ENCODE peak calls at places on chromosomes 6 and 20, in ten cellular contexts. One of them, this sample, is unnamed.

GRCh38 chr6:168362276-168362990 is 42.9 kb upstream of the DACT2 start:
- DNase-seq in GM23338: no peak
- DNase-seq in uterus: no peak
- DNase-seq in stomach: no peak
- DNase-seq in hepatocyte: no peak
- DNase-seq in foreskin fibroblast: no peak
- DNase-seq in AG09319: no peak
- DNase-seq in Panc1: no peak
- DNase-seq in endodermal cell: no peak
- DNase-seq in RWPE1: no peak
- DNase-seq in this sample: no peak

GRCh38 chr20:1225729-1226313 is at the start of gene RAD21L1:
- DNase-seq in RWPE1: peak; percentile 96
- DNase-seq in AG09319: peak; percentile 31
- DNase-seq in uterus: peak; percentile 75
- DNase-seq in GM23338: peak; percentile 81
- DNase-seq in Panc1: no peak
- DNase-seq in hepatocyte: peak; percentile 92
- DNase-seq in endodermal cell: peak; percentile 99
- DNase-seq in foreskin fibroblast: peak; percentile 59
- DNase-seq in stomach: peak; percentile 84
- DNase-seq in this sample: peak; percentile 75

GRCh38 chr6:41442800-41443501 is 103.2 kb upstream of the FOXP4 start:
- DNase-seq in AG09319: no peak
- DNase-seq in GM23338: peak; percentile 95
- DNase-seq in RWPE1: no peak
- DNase-seq in hepatocyte: peak; percentile 77
- DNase-seq in foreskin fibroblast: no peak
- DNase-seq in Panc1: no peak
- DNase-seq in stomach: peak; percentile 50
- DNase-seq in endodermal cell: peak; percentile 93
- DNase-seq in uterus: peak; percentile 94
- DNase-seq in this sample: no peak

GRCh38 chr6:28315628-28316027 is 20.3 kb downstream of the ZSCAN31 start:
- DNase-seq in RWPE1: no peak
- DNase-seq in endodermal cell: no peak
- DNase-seq in stomach: no peak
- DNase-seq in Panc1: no peak
- DNase-seq in foreskin fibroblast: no peak
- DNase-seq in AG09319: no peak
- DNase-seq in GM23338: no peak
- DNase-seq in uterus: no peak
- DNase-seq in hepatocyte: no peak
- DNase-seq in this sample: no peak

GRCh38 chr6:15378864-15379263 is 133.0 kb downstream of the JARID2 start:
- DNase-seq in foreskin fibroblast: peak; percentile 45
- DNase-seq in uterus: no peak
- DNase-seq in RWPE1: no peak
- DNase-seq in endodermal cell: peak; percentile 19
- DNase-seq in AG09319: no peak
- DNase-seq in stomach: no peak
- DNase-seq in GM23338: no peak
- DNase-seq in hepatocyte: no peak
- DNase-seq in Panc1: no peak
- DNase-seq in this sample: no peak

GRCh38 chr6:105798057-105798456 is 288.1 kb upstream of the PRDM1 start:
- DNase-seq in RWPE1: no peak
- DNase-seq in GM23338: no peak
- DNase-seq in foreskin fibroblast: peak; percentile 96
- DNase-seq in AG09319: peak; percentile 97
- DNase-seq in stomach: no peak
- DNase-seq in uterus: peak; percentile 56
- DNase-seq in hepatocyte: no peak
- DNase-seq in endodermal cell: no peak
- DNase-seq in Panc1: no peak
- DNase-seq in this sample: no peak

GRCh38 chr20:33680681-33681080 is 5.5 kb downstream of the E2F1 start:
- DNase-seq in foreskin fibroblast: no peak
- DNase-seq in Panc1: no peak
- DNase-seq in hepatocyte: no peak
- DNase-seq in RWPE1: no peak
- DNase-seq in uterus: no peak
- DNase-seq in endodermal cell: no peak
- DNase-seq in GM23338: no peak
- DNase-seq in stomach: no peak
- DNase-seq in AG09319: no peak
- DNase-seq in this sample: no peak

GRCh38 chr20:9503530-9504251 is 10.7 kb upstream of the LAMP5 start:
- DNase-seq in stomach: no peak
- DNase-seq in foreskin fibroblast: peak; percentile 42
- DNase-seq in Panc1: no peak
- DNase-seq in AG09319: peak; percentile 25
- DNase-seq in endodermal cell: peak; percentile 75
- DNase-seq in hepatocyte: no peak
- DNase-seq in GM23338: peak; percentile 70
- DNase-seq in uterus: no peak
- DNase-seq in RWPE1: no peak
- DNase-seq in this sample: peak; percentile 59

GRCh38 chr20:56988446-56988845 is 278.0 kb downstream of the BMP7 start:
- DNase-seq in Panc1: no peak
- DNase-seq in GM23338: no peak
- DNase-seq in endodermal cell: no peak
- DNase-seq in stomach: no peak
- DNase-seq in foreskin fibroblast: no peak
- DNase-seq in RWPE1: no peak
- DNase-seq in uterus: no peak
- DNase-seq in hepatocyte: no peak
- DNase-seq in AG09319: no peak
- DNase-seq in this sample: no peak

GRCh38 chr6:111925296-111925695 is 52.0 kb upstream of the FYN start:
- DNase-seq in uterus: no peak
- DNase-seq in AG09319: no peak
- DNase-seq in foreskin fibroblast: peak; percentile 76
- DNase-seq in stomach: no peak
- DNase-seq in RWPE1: peak; percentile 10
- DNase-seq in Panc1: no peak
- DNase-seq in hepatocyte: no peak
- DNase-seq in endodermal cell: no peak
- DNase-seq in GM23338: no peak
- DNase-seq in this sample: no peak

GRCh38 chr6:110873981-110874879 is at the start of gene AMD1:
- DNase-seq in endodermal cell: peak; percentile 97
- DNase-seq in GM23338: peak; percentile 98
- DNase-seq in stomach: peak; percentile 98
- DNase-seq in uterus: peak; percentile 98
- DNase-seq in foreskin fibroblast: peak; percentile 98
- DNase-seq in AG09319: peak; percentile 97
- DNase-seq in RWPE1: peak; percentile 99
- DNase-seq in Panc1: peak; percentile 96
- DNase-seq in hepatocyte: peak; percentile 99
- DNase-seq in this sample: peak; percentile 98

GRCh38 chr20:62710886-62711702 is 2.5 kb downstream of the NTSR1 start:
- DNase-seq in hepatocyte: no peak
- DNase-seq in uterus: no peak
- DNase-seq in RWPE1: peak; percentile 86
- DNase-seq in endodermal cell: no peak
- DNase-seq in stomach: peak; percentile 62
- DNase-seq in Panc1: no peak
- DNase-seq in GM23338: no peak
- DNase-seq in AG09319: no peak
- DNase-seq in foreskin fibroblast: no peak
- DNase-seq in this sample: peak; percentile 90

GRCh38 chr6:109678240-109678639 is 12.8 kb downstream of the AK9 start:
- DNase-seq in stomach: no peak
- DNase-seq in hepatocyte: no peak
- DNase-seq in foreskin fibroblast: no peak
- DNase-seq in RWPE1: no peak
- DNase-seq in endodermal cell: no peak
- DNase-seq in AG09319: no peak
- DNase-seq in uterus: no peak
- DNase-seq in Panc1: no peak
- DNase-seq in GM23338: no peak
- DNase-seq in this sample: no peak

GRCh38 chr6:106159531-106159940 is 73.4 kb downstream of the PRDM1 start:
- DNase-seq in GM23338: no peak
- DNase-seq in foreskin fibroblast: peak; percentile 88
- DNase-seq in stomach: no peak
- DNase-seq in Panc1: no peak
- DNase-seq in RWPE1: peak; percentile 43
- DNase-seq in endodermal cell: no peak
- DNase-seq in hepatocyte: no peak
- DNase-seq in uterus: no peak
- DNase-seq in AG09319: peak; percentile 49
- DNase-seq in this sample: no peak

GRCh38 chr6:106339334-106340029 is 13.9 kb upstream of the ATG5 start:
- DNase-seq in stomach: peak; percentile 54
- DNase-seq in endodermal cell: peak; percentile 88
- DNase-seq in hepatocyte: peak; percentile 87
- DNase-seq in RWPE1: peak; percentile 88
- DNase-seq in Panc1: peak; percentile 51
- DNase-seq in foreskin fibroblast: peak; percentile 74
- DNase-seq in uterus: peak; percentile 28
- DNase-seq in AG09319: peak; percentile 11
- DNase-seq in GM23338: peak; percentile 93
- DNase-seq in this sample: peak; percentile 48

GRCh38 chr6:138289739-138290138 is 71.4 kb upstream of the PBOV1 start:
- DNase-seq in Panc1: no peak
- DNase-seq in uterus: no peak
- DNase-seq in hepatocyte: peak; percentile 38
- DNase-seq in foreskin fibroblast: no peak
- DNase-seq in endodermal cell: peak; percentile 83
- DNase-seq in AG09319: no peak
- DNase-seq in stomach: peak; percentile 38
- DNase-seq in GM23338: peak; percentile 60
- DNase-seq in RWPE1: no peak
- DNase-seq in this sample: no peak
- TF ChIP-seq CTCF in Panc1: peak; percentile 43
- TF ChIP-seq CTCF in uterus: no peak
- TF ChIP-seq CTCF in hepatocyte: peak; percentile 26
- TF ChIP-seq CTCF in foreskin fibroblast: no peak
- TF ChIP-seq CTCF in endodermal cell: peak; percentile 74
- TF ChIP-seq CTCF in AG09319: no peak
- TF ChIP-seq CTCF in stomach: peak; percentile 6
- TF ChIP-seq CTCF in GM23338: peak; percentile 70
- TF ChIP-seq CTCF in RWPE1: no peak
- TF ChIP-seq CTCF in this sample: no peak

GRCh38 chr6:126133984-126134383 is 147.6 kb downstream of the TRMT11 start:
- DNase-seq in foreskin fibroblast: no peak
- DNase-seq in RWPE1: no peak
- DNase-seq in hepatocyte: no peak
- DNase-seq in uterus: no peak
- DNase-seq in Panc1: no peak
- DNase-seq in GM23338: no peak
- DNase-seq in AG09319: no peak
- DNase-seq in stomach: no peak
- DNase-seq in endodermal cell: no peak
- DNase-seq in this sample: no peak

GRCh38 chr6:126140015-126140414 is 153.7 kb downstream of the TRMT11 start:
- DNase-seq in RWPE1: no peak
- DNase-seq in uterus: no peak
- DNase-seq in stomach: no peak
- DNase-seq in AG09319: no peak
- DNase-seq in Panc1: no peak
- DNase-seq in hepatocyte: no peak
- DNase-seq in GM23338: no peak
- DNase-seq in foreskin fibroblast: no peak
- DNase-seq in endodermal cell: no peak
- DNase-seq in this sample: no peak

GRCh38 chr6:126134491-126134890 is 148.2 kb downstream of the TRMT11 start:
- DNase-seq in hepatocyte: no peak
- DNase-seq in stomach: no peak
- DNase-seq in endodermal cell: no peak
- DNase-seq in RWPE1: no peak
- DNase-seq in GM23338: no peak
- DNase-seq in uterus: no peak
- DNase-seq in Panc1: no peak
- DNase-seq in AG09319: no peak
- DNase-seq in foreskin fibroblast: no peak
- DNase-seq in this sample: no peak
- TF ChIP-seq CTCF in hepatocyte: no peak
- TF ChIP-seq CTCF in stomach: no peak
- TF ChIP-seq CTCF in endodermal cell: no peak
- TF ChIP-seq CTCF in RWPE1: no peak
- TF ChIP-seq CTCF in GM23338: no peak
- TF ChIP-seq CTCF in uterus: no peak
- TF ChIP-seq CTCF in Panc1: no peak
- TF ChIP-seq CTCF in AG09319: no peak
- TF ChIP-seq CTCF in foreskin fibroblast: no peak
- TF ChIP-seq CTCF in this sample: no peak

DNA sequence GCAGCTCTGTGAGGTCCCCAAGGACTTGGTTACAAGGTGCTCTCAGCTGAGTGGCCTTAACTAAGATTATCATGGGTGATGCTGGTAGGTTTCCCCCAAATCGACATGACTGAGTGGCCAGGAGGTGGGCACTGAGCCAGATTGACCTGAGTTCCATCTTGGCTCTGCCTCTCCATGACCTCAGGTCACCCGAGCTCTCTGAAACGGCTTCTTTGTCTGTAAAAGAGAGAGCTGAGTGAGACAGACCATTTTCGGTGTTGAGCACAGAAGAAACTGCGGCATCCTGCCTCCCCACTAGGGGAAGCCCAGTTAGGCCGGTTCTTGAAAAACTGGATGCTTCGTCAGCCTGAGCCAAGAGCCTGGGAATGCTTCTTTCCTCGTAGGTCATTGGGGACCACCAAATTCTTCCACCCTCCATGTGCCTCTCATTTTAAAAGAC is 14.1 kb upstream of the STX16 start:
- DNase-seq in foreskin fibroblast: no peak
- DNase-seq in Panc1: no peak
- DNase-seq in hepatocyte: no peak
- DNase-seq in AG09319: no peak
- DNase-seq in RWPE1: no peak
- DNase-seq in stomach: no peak
- DNase-seq in GM23338: peak; percentile 78
- DNase-seq in endodermal cell: peak; percentile 68
- DNase-seq in uterus: peak; percentile 12
- DNase-seq in this sample: no peak
- TF ChIP-seq CTCF in foreskin fibroblast: no peak
- TF ChIP-seq CTCF in Panc1: no peak
- TF ChIP-seq CTCF in hepatocyte: no peak
- TF ChIP-seq CTCF in AG09319: no peak
- TF ChIP-seq CTCF in RWPE1: no peak
- TF ChIP-seq CTCF in stomach: no peak
- TF ChIP-seq CTCF in GM23338: peak; percentile 42
- TF ChIP-seq CTCF in endodermal cell: peak; percentile 62
- TF ChIP-seq CTCF in uterus: no peak
- TF ChIP-seq CTCF in this sample: no peak

DNA sequence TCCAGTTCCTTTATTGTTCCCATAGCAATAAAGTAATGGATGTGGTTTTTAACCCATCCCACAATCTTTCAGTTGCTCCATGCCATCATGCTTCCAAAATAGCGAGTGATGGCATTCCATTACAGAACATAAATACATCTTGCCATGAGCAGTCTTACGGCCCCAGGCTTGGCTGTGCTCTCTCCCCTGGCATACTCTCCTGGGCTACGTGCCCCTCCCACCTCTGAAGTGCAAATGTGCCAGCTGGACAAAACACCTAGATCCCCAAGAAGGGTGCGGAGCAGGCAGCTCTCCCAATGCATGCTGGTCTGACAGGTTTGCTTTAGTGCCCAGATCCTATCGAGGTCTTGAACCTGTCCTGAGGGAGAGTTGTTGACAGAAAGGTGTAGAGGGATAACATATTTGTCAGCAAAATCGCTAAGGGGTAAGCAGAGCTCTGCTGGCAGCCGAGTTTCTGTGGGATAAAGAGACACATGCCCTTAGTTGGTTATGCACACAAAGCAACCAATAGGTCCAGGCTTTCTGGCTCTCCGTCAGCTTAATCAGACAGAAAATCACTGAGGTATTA is 43.9 kb upstream of the PAX1 start:
- DNase-seq in AG09319: no peak
- DNase-seq in endodermal cell: no peak
- DNase-seq in RWPE1: no peak
- DNase-seq in hepatocyte: no peak
- DNase-seq in uterus: no peak
- DNase-seq in foreskin fibroblast: no peak
- DNase-seq in Panc1: no peak
- DNase-seq in stomach: no peak
- DNase-seq in GM23338: no peak
- DNase-seq in this sample: no peak
- TF ChIP-seq CTCF in AG09319: no peak
- TF ChIP-seq CTCF in endodermal cell: no peak
- TF ChIP-seq CTCF in RWPE1: no peak
- TF ChIP-seq CTCF in hepatocyte: no peak
- TF ChIP-seq CTCF in uterus: no peak
- TF ChIP-seq CTCF in foreskin fibroblast: no peak
- TF ChIP-seq CTCF in Panc1: no peak
- TF ChIP-seq CTCF in stomach: no peak
- TF ChIP-seq CTCF in GM23338: no peak
- TF ChIP-seq CTCF in this sample: no peak

This sample was measured in CD14-positive monocyte.